ENCODE peak calls at places on chromosome 20, in eight cellular contexts. V is bronchial epithelial cell, H is choroid plexus epithelial cell, L is fibroblast of mammary gland, C is fibroblast of the aortic adventitia, M is astrocyte, S is AG04450, A is GM12865. W is an unnamed sample.
A peak's percentile ranks its signal among the peaks of the same experiment; 100 is the strongest.

GRCh38 chr20:38873050-38873581 is 53.1 kb upstream of the FAM83D start:
- DNase-seq in V (no peak), A (peak; percentile 95), C (no peak), M (no peak), S (no peak), H (no peak), L (no peak), W (no peak)

GRCh38 chr20:58558483-58559367 is 43.5 kb upstream of the APCDD1L start:
- DNase-seq in A (no peak), M (no peak), L (no peak), V (no peak), S (no peak), C (no peak), H (no peak), W (no peak)

GRCh38 chr20:14879020-14879697 is 541.7 kb upstream of the FLRT3 start:
- DNase-seq in H (peak; percentile 72), A (peak; percentile 47), V (peak; percentile 99), C (peak; percentile 66), S (peak; percentile 4), L (peak; percentile 84), M (peak; percentile 77), W (no peak)

GRCh38 chr20:49899551-49900383 is 15.6 kb downstream of the SPATA2 start:
- DNase-seq in H (no peak), L (no peak), M (no peak), A (no peak), V (no peak), S (no peak), C (no peak), W (no peak)

GRCh38 chr20:4099905-4100675 is 84.7 kb upstream of the RNF24 start:
- DNase-seq in H (no peak), S (no peak), C (no peak), A (no peak), M (no peak), V (peak; percentile 53), L (peak; percentile 60), W (no peak)

GRCh38 chr20:38275815-38276550 is 15.4 kb upstream of the KIAA1755 start:
- DNase-seq in V (peak; percentile 90), S (peak; percentile 57), C (peak; percentile 79), H (peak; percentile 87), M (peak; percentile 89), L (peak; percentile 88), A (no peak), W (no peak)

GRCh38 chr20:22106308-22106938 is 401.0 kb downstream of the PAX1 start:
- DNase-seq in A (no peak), H (peak; percentile 37), M (no peak), S (no peak), C (peak; percentile 75), V (peak; percentile 43), L (peak; percentile 63), W (no peak)

GRCh38 chr20:59484228-59484627 is 120.1 kb upstream of the PHACTR3 start:
- DNase-seq in H (no peak), V (no peak), L (no peak), A (no peak), S (no peak), C (no peak), M (no peak), W (no peak)

GRCh38 chr20:3072530-3073250 is 1.3 kb downstream of the OXT start:
- DNase-seq in S (no peak), H (no peak), V (no peak), C (no peak), M (no peak), L (no peak), A (no peak), W (no peak)

GRCh38 chr20:58781138-58781537 is 69.6 kb downstream of the GNAS-AS1 start:
- DNase-seq in A (no peak), V (no peak), L (no peak), H (no peak), S (no peak), C (no peak), M (no peak), W (no peak)

GRCh38 chr20:60269571-60270162 is 311.4 kb downstream of the CDH26 start:
- DNase-seq in M (no peak), A (no peak), L (no peak), V (no peak), S (no peak), H (no peak), C (no peak), W (no peak)

GRCh38 chr20:5931411-5931810 is 18.9 kb downstream of the TRMT6 start:
- DNase-seq in S (no peak), H (no peak), V (no peak), M (no peak), C (no peak), A (no peak), L (no peak), W (no peak)

GRCh38 chr20:13085275-13085674 is 76.5 kb downstream of the SPTLC3 start:
- DNase-seq in V (peak; percentile 33), L (no peak), S (no peak), H (no peak), C (no peak), A (no peak), M (no peak), W (no peak)

GRCh38 chr20:59747671-59748515 is 143.6 kb downstream of the PHACTR3 start:
- DNase-seq in V (no peak), A (no peak), L (no peak), C (no peak), M (no peak), S (no peak), H (no peak), W (no peak)

GRCh38 chr20:38034108-38034649 is 633 bp downstream of the RPRD1B start:
- DNase-seq in M (no peak), H (no peak), S (no peak), L (no peak), V (no peak), C (no peak), A (no peak), W (no peak)

GRCh38 chr20:23031346-23031745 is 3.8 kb upstream of the SSTR4 start:
- DNase-seq in A (no peak), M (no peak), V (no peak), L (no peak), S (no peak), C (no peak), H (no peak), W (no peak)

GRCh38 chr20:33791959-33792597 is 19.1 kb upstream of the CHMP4B start:
- DNase-seq in H (peak; percentile 49), S (no peak), L (peak; percentile 72), C (peak; percentile 52), A (peak; percentile 55), M (peak; percentile 31), V (no peak), W (no peak)

GRCh38 chr20:3203315-3204123 is 963 bp downstream of the DDRGK1 start:
- DNase-seq in S (no peak), V (no peak), M (no peak), L (peak; percentile 25), C (peak; percentile 32), A (peak; percentile 52), H (peak; percentile 16), W (no peak)

GRCh38 chr20:4112490-4113420 is 97.4 kb upstream of the RNF24 start:
- DNase-seq in L (peak; percentile 66), V (peak; percentile 52), H (peak; percentile 81), C (peak; percentile 76), M (peak; percentile 63), A (peak; percentile 87), S (no peak), W (no peak)

GRCh38 chr20:57434390-57434700 is 43.1 kb downstream of the RBM38 start:
- DNase-seq in M (no peak), C (no peak), H (no peak), S (no peak), A (peak; percentile 22), V (no peak), L (no peak), W (no peak)
- TF ChIP-seq CTCF in M (no peak), C (no peak), H (no peak), S (no peak), A (peak; percentile 1), V (peak; percentile 23), L (no peak), W (peak; percentile 29)

DNA sequence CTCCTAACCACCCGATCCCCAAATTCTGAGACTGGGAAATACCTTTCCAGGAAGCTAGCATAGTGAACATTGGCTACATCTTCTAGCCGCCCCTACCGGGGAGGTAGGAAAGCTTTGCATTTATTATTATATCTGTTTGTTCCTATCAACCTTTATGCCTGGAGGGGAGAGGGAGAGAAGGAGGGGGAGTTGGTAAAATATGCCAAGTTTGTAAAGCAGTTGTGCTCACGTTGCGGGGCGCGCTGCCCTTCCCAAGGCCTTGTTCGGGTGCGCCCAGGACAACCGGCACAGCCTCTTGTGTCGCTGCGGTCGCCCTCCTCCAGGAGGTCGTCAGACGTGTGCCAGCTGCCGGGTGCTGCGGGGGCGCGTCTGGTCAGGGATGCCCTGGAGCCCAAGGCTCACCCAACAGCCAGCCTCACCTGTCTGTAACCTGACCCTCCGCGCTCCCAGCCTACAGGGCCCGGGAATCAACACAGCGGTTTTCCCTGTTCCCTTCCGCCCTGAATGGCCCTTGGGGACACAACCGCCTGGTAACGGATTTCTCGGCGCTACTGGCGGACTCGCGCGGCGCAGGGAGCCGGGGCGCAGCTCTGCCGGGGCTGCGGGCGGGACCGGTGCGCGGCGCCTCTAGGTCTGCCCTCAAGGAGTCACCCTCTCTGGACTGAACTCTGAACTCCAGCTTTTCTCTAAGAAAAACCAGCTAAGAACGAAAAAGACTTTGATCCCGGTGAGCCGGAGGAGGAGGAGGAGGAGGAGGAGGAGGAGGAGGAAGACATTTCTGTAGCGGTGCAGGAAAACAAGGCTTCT is 1.1 kb upstream of the OVOL2 start:
- DNase-seq in A (no peak), S (no peak), M (no peak), V (no peak), L (no peak), H (no peak), C (no peak), W (no peak)
- H3K4me3 ChIP-seq in A (no peak overlapping the region), S (no peak overlapping the region), M (no peak overlapping the region), V (peak overlapping the region; percentile 36), L (no peak overlapping the region), H (no peak overlapping the region), C (no peak overlapping the region), W (no peak overlapping the region)

DNA sequence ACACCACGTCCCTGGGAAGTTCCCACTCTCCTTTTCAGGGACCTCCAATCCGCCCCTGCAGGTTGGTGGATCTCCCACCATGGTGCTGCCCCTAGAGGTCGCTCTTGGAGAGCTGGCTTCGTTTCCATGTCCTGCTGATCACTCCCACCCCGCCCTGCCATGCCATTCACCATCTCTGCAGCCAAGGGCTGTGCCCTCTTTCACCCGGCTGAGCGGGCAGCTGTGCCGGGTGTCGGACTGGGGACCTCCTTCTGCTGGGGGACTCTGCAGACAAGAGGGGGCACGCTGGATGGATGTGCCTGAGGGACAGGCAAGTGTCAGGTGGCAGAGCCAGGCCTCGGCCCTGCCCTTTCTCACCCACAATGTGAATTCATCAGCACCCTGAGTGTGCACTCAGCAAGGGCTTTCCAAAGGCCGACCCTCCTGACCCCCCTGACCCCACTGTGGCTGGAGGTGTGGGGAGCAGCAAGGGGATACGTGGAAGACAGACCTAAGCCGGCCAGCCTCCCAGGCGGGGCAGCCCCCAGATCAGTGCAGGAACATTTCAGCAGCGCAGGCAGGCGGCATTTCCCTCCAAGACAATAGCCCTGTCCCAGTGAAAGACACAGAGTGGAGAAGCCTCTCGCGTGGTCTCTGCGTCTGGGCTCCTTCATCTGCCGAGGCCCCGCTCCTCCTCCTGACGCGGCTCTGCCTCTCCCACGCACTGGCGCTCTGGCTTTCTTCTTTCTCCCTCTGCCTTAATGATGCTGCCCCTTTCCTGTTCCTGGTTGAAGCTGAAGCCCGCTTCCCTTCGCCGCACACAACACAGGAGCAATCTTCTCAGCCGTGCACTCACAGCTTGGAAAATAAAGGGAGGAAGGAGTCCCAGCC is 347.2 kb downstream of the CDH4 start:
- DNase-seq in V (no peak), L (no peak), M (no peak), S (no peak), A (no peak), H (no peak), C (no peak), W (no peak)
- TF ChIP-seq CTCF in V (no peak), L (no peak), M (no peak), S (no peak), A (no peak), H (peak; percentile 15), C (no peak), W (peak; percentile 38)

GRCh38 chr20:7586481-7586880 is 353.8 kb downstream of the HAO1 start:
- DNase-seq in C (no peak), H (no peak), A (no peak), S (no peak), L (no peak), V (no peak), M (no peak), W (no peak)
- H3K4me3 ChIP-seq in C (no peak overlapping the region), H (no peak overlapping the region), A (no peak overlapping the region), S (no peak overlapping the region), L (no peak overlapping the region), V (no peak overlapping the region), M (no peak overlapping the region), W (no peak overlapping the region)